ENCODE peak calls at places on chromosomes 4 and X, in seven cellular contexts. X is spleen, C is GM12878, Y is ovary, G is A549, A is NB4, L is suprapubic skin. K is an unnamed sample.

GRCh38 chr4:182486895-182487294 is 243.7 kb downstream of the TENM3 start:
- DNase-seq in C (no peak), L (no peak), A (peak), G (no peak), X (no peak), Y (no peak), K (no peak)

GRCh38 chr4:159019356-159019755 is 83.5 kb upstream of the RAPGEF2 start:
- DNase-seq in X (no peak), L (no peak), G (no peak), A (no peak), Y (no peak), C (no peak), K (no peak)

GRCh38 chrX:15816886-15817285 is 26.6 kb downstream of the ZRSR2 start:
- DNase-seq in X (no peak), C (peak), G (no peak), A (peak), Y (no peak), L (no peak), K (no peak)

GRCh38 chrX:50903387-50904027 is 7.0 kb upstream of the BMP15 start:
- DNase-seq in A (peak), X (no peak), G (peak), C (no peak), L (no peak), Y (no peak), K (no peak)

GRCh38 chr4:176150283-176150682 is 45.1 kb downstream of the SPATA4 start:
- DNase-seq in X (no peak), A (peak), L (no peak), C (no peak), Y (no peak), G (no peak), K (no peak)

GRCh38 chrX:136310411-136310810 is 9.6 kb downstream of the ADGRG4 start:
- DNase-seq in A (peak), L (no peak), X (no peak), C (no peak), Y (no peak), G (peak), K (no peak)

GRCh38 chr4:119040711-119041185 is 94.9 kb upstream of the MYOZ2 start:
- DNase-seq in G (no peak), C (no peak), X (no peak), Y (no peak), A (no peak), L (no peak), K (no peak)

GRCh38 chr4:19941434-19941833 is 310.3 kb upstream of the SLIT2 start:
- DNase-seq in A (no peak), L (no peak), C (no peak), G (no peak), Y (no peak), X (no peak), K (no peak)

GRCh38 chr4:2712261-2712842 is 43.8 kb downstream of the TNIP2 start:
- DNase-seq in X (no peak), G (no peak), A (peak), C (no peak), Y (no peak), L (peak), K (no peak)

GRCh38 chr4:74555231-74555630 is 110.3 kb downstream of the AREG start:
- DNase-seq in A (no peak), C (no peak), G (no peak), X (no peak), Y (no peak), L (no peak), K (no peak)

GRCh38 chrX:48574270-48575266 is at the start of gene RBM3:
- DNase-seq in Y (peak), L (peak), G (peak), C (peak), A (peak), X (peak), K (peak)

GRCh38 chr4:123599061-123599919 is 202.7 kb downstream of the SPRY1 start:
- DNase-seq in L (no peak), A (peak), X (no peak), C (no peak), G (no peak), Y (no peak), K (no peak)

GRCh38 chr4:123284166-123284565 is 112.4 kb upstream of the SPRY1 start:
- DNase-seq in C (no peak), Y (no peak), A (no peak), X (no peak), G (no peak), L (no peak), K (no peak)

GRCh38 chrX:23901805-23902204 is 5.9 kb downstream of the APOO start:
- DNase-seq in C (peak), L (no peak), Y (peak), G (peak), A (peak), X (no peak), K (peak)

GRCh38 chr4:85860066-85860465 is 385.1 kb downstream of the ARHGAP24 start:
- DNase-seq in X (no peak), Y (no peak), L (no peak), C (no peak), G (no peak), A (no peak), K (no peak)

GRCh38 chr4:136690363-136690762 is 841.9 kb downstream of the PCDH18 start:
- DNase-seq in L (no peak), A (no peak), Y (no peak), G (no peak), X (no peak), C (no peak), K (no peak)

GRCh38 chr4:147576084-147576483 is 41.1 kb upstream of the TMEM184C start:
- DNase-seq in C (no peak), X (no peak), L (no peak), Y (no peak), A (no peak), G (no peak), K (no peak)

GRCh38 chr4:148452970-148453369 is 10.8 kb upstream of the NR3C2 start:
- DNase-seq in Y (no peak), G (no peak), X (no peak), L (no peak), C (no peak), A (no peak), K (no peak)

GRCh38 chr4:139556071-139556734 is at the start of gene SETD7:
- DNase-seq in G (peak), X (peak), Y (peak), A (peak), L (peak), C (no peak), K (peak)

GRCh38 chrX:140913802-140914501 is 88.4 kb upstream of the SPANXB1 start:
- DNase-seq in Y (no peak), A (no peak), C (no peak), L (no peak), G (no peak), X (no peak), K (no peak)

GRCh38 chr4:42150653-42151567 is 1.5 kb downstream of the BEND4 start:
- DNase-seq in L (no peak), A (no peak), G (no peak), C (no peak), X (peak), Y (no peak), K (no peak)

GRCh38 chr4:23135792-23136645 is 443.3 kb downstream of the GBA3 start:
- DNase-seq in G (peak), X (no peak), A (peak), Y (no peak), L (no peak), C (no peak), K (no peak)

DNA sequence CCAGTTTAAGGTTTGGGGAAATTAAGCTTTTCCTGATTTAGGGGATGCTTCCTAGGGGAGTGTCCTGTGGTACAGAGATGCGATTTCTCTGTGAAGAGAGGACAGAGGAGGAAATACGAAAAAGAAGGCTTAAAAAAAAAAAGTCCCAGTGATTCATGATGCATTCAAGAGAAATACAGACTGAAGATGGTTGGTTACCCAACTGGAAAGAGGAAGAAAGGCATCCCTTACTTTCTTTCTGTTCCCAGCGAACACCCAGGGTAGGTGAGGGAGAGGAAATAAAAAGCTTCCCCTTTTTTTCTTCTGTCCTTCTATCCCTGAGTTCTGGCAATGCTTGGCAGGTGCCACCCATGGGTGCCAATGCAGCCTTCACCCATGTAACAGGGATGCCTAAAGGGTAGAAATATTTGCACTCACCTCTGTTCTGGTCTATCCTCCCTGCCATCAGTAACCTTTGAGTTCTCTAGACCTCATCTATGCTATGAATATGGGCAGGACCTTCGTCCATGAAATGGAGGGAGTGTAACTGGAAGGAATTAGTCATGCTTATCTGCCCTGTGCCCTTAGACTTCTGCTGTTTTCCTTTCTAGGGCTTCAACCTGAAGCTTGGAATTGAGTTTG is 230.1 kb upstream of the GALNTL6 start:
- DNase-seq in X (no peak), Y (no peak), G (no peak), L (no peak), C (no peak), A (no peak), K (no peak)
- TF ChIP-seq POLR2A in X (no peak), Y (no peak), G (no peak), L (no peak), C (no peak), A (no peak), K (no peak)

GRCh38 chrX:154408659-154409221 is 314 bp downstream of the DNASE1L1 start:
- DNase-seq in G (no peak), L (no peak), A (no peak), X (no peak), C (no peak), Y (no peak), K (no peak)
- H3K4me3 ChIP-seq in G (peak), L (peak), A (peak), X (peak), C (no peak), Y (no peak), K (no peak)

GRCh38 chrX:54807524-54808108 is at the start of gene MAGED2:
- DNase-seq in G (no peak), L (no peak), A (peak), X (peak), C (no peak), Y (peak), K (peak)
- TF ChIP-seq POLR2A in G (no peak), L (no peak), A (no peak), X (no peak), C (no peak), Y (peak), K (no peak)

DNA sequence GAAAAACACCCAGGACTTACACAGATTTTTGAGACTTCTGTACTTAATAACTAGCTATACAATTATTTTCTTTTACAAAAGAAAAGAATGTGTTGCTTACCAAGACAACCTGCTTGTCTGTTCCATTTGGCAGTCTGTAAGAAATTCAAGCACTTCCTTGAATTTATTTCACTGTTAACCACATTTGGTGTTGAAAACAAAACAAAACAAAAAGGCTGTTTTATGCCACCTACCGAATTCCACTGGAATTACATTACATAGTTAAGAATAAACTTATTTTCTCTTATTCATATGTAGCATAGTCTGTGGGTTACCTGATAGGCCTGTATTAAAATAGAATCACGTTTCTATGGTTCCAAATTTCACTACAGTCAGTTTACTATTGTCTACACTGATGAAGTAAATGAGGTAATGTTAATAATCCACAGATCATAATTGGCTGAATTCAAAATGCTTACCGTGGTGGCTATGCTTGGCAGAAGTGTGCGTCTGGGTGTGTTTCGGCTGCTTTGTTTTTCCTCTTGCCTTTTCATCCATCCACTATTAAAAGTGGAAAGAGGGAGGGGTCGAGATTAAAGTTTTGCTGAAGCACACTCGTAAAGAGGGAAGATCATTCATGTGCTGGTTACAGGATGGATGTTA is at the start of gene TLR1:
- DNase-seq in A (peak), G (no peak), C (peak), X (no peak), L (no peak), Y (no peak), K (no peak)
- H3K4me3 ChIP-seq in A (peak), G (no peak), C (peak), X (peak), L (peak), Y (peak), K (peak)